ENCODE peak calls at places on chromosomes 5 and 9, in six cellular contexts. One of them, this sample, is unnamed.

GRCh38 chr5:56565693-56566092 is 249.7 kb upstream of the MAP3K1 start:
- DNase-seq in CD8-positive, alpha-beta T cell: no peak
- DNase-seq in lower leg skin: no peak
- DNase-seq in foreskin keratinocyte: no peak
- DNase-seq in adrenal gland: no peak
- DNase-seq in SK-N-SH: no peak
- DNase-seq in this sample: no peak

GRCh38 chr5:73272351-73272750 is 99.4 kb downstream of the TMEM174 start:
- DNase-seq in foreskin keratinocyte: no peak
- DNase-seq in CD8-positive, alpha-beta T cell: no peak
- DNase-seq in lower leg skin: no peak
- DNase-seq in SK-N-SH: no peak
- DNase-seq in adrenal gland: no peak
- DNase-seq in this sample: no peak

GRCh38 chr5:107483196-107483595 is 187.5 kb downstream of the EFNA5 start:
- DNase-seq in CD8-positive, alpha-beta T cell: no peak
- DNase-seq in SK-N-SH: no peak
- DNase-seq in foreskin keratinocyte: no peak
- DNase-seq in adrenal gland: no peak
- DNase-seq in lower leg skin: no peak
- DNase-seq in this sample: no peak

GRCh38 chr5:151029179-151029855 is 8.9 kb downstream of the GPX3 start:
- DNase-seq in SK-N-SH: no peak
- DNase-seq in foreskin keratinocyte: no peak
- DNase-seq in lower leg skin: no peak
- DNase-seq in adrenal gland: no peak
- DNase-seq in CD8-positive, alpha-beta T cell: no peak
- DNase-seq in this sample: no peak

GRCh38 chr9:108816037-108816436 is 39.7 kb downstream of the ACTL7B start:
- DNase-seq in lower leg skin: no peak
- DNase-seq in SK-N-SH: no peak
- DNase-seq in foreskin keratinocyte: no peak
- DNase-seq in CD8-positive, alpha-beta T cell: no peak
- DNase-seq in adrenal gland: peak
- DNase-seq in this sample: no peak

GRCh38 chr9:112820886-112821285 is 69.8 kb downstream of the SLC46A2 start:
- DNase-seq in SK-N-SH: no peak
- DNase-seq in CD8-positive, alpha-beta T cell: no peak
- DNase-seq in foreskin keratinocyte: peak
- DNase-seq in adrenal gland: no peak
- DNase-seq in lower leg skin: no peak
- DNase-seq in this sample: no peak

GRCh38 chr9:81390802-81391456 is 298.4 kb downstream of the TLE1 start:
- DNase-seq in foreskin keratinocyte: peak
- DNase-seq in SK-N-SH: no peak
- DNase-seq in CD8-positive, alpha-beta T cell: no peak
- DNase-seq in adrenal gland: no peak
- DNase-seq in lower leg skin: peak
- DNase-seq in this sample: no peak

GRCh38 chr9:121279841-121280388 is 12.0 kb downstream of the GSN start:
- DNase-seq in adrenal gland: no peak
- DNase-seq in foreskin keratinocyte: no peak
- DNase-seq in CD8-positive, alpha-beta T cell: no peak
- DNase-seq in SK-N-SH: no peak
- DNase-seq in lower leg skin: no peak
- DNase-seq in this sample: no peak

GRCh38 chr9:121651295-121652036 is at the start of gene DAB2IP:
- DNase-seq in SK-N-SH: peak
- DNase-seq in CD8-positive, alpha-beta T cell: no peak
- DNase-seq in foreskin keratinocyte: no peak
- DNase-seq in lower leg skin: no peak
- DNase-seq in adrenal gland: peak
- DNase-seq in this sample: no peak

GRCh38 chr9:130118841-130119520 is 53.2 kb upstream of the NCS1 start:
- DNase-seq in lower leg skin: no peak
- DNase-seq in SK-N-SH: peak
- DNase-seq in foreskin keratinocyte: peak
- DNase-seq in adrenal gland: no peak
- DNase-seq in CD8-positive, alpha-beta T cell: no peak
- DNase-seq in this sample: no peak

GRCh38 chr5:177194278-177194677 is 60.7 kb downstream of the NSD1 start:
- DNase-seq in adrenal gland: peak
- DNase-seq in foreskin keratinocyte: peak
- DNase-seq in lower leg skin: no peak
- DNase-seq in SK-N-SH: no peak
- DNase-seq in CD8-positive, alpha-beta T cell: no peak
- DNase-seq in this sample: peak

GRCh38 chr9:3401556-3401955 is 124.2 kb downstream of the RFX3 start:
- DNase-seq in lower leg skin: no peak
- DNase-seq in SK-N-SH: no peak
- DNase-seq in adrenal gland: no peak
- DNase-seq in foreskin keratinocyte: peak
- DNase-seq in CD8-positive, alpha-beta T cell: no peak
- DNase-seq in this sample: no peak

GRCh38 chr9:104240890-104241289 is 146.8 kb downstream of the SMC2 start:
- DNase-seq in foreskin keratinocyte: no peak
- DNase-seq in adrenal gland: no peak
- DNase-seq in lower leg skin: no peak
- DNase-seq in SK-N-SH: no peak
- DNase-seq in CD8-positive, alpha-beta T cell: no peak
- DNase-seq in this sample: no peak

GRCh38 chr5:54087436-54087835 is 222.9 kb downstream of the ARL15 start:
- DNase-seq in lower leg skin: no peak
- DNase-seq in CD8-positive, alpha-beta T cell: no peak
- DNase-seq in adrenal gland: no peak
- DNase-seq in foreskin keratinocyte: peak
- DNase-seq in SK-N-SH: no peak
- DNase-seq in this sample: no peak

GRCh38 chr5:36691993-36692392 is 85.6 kb downstream of the SLC1A3 start:
- DNase-seq in lower leg skin: peak
- DNase-seq in foreskin keratinocyte: no peak
- DNase-seq in adrenal gland: no peak
- DNase-seq in SK-N-SH: no peak
- DNase-seq in CD8-positive, alpha-beta T cell: no peak
- DNase-seq in this sample: no peak

GRCh38 chr9:125176632-125177031 is 13.0 kb downstream of the PPP6C start:
- DNase-seq in foreskin keratinocyte: no peak
- DNase-seq in SK-N-SH: peak
- DNase-seq in lower leg skin: no peak
- DNase-seq in adrenal gland: no peak
- DNase-seq in CD8-positive, alpha-beta T cell: no peak
- DNase-seq in this sample: no peak

GRCh38 chr9:70418822-70419545 is 4.5 kb upstream of the KLF9 start:
- DNase-seq in CD8-positive, alpha-beta T cell: peak
- DNase-seq in lower leg skin: peak
- DNase-seq in SK-N-SH: peak
- DNase-seq in adrenal gland: peak
- DNase-seq in foreskin keratinocyte: peak
- DNase-seq in this sample: peak

GRCh38 chr9:16708638-16709435 is 161.6 kb downstream of the BNC2 start:
- DNase-seq in foreskin keratinocyte: no peak
- DNase-seq in SK-N-SH: no peak
- DNase-seq in CD8-positive, alpha-beta T cell: no peak
- DNase-seq in lower leg skin: no peak
- DNase-seq in adrenal gland: no peak
- DNase-seq in this sample: no peak

GRCh38 chr5:55276771-55277170 is 30.7 kb downstream of the DHX29 start:
- DNase-seq in adrenal gland: no peak
- DNase-seq in foreskin keratinocyte: peak
- DNase-seq in CD8-positive, alpha-beta T cell: no peak
- DNase-seq in lower leg skin: no peak
- DNase-seq in SK-N-SH: no peak
- DNase-seq in this sample: no peak

GRCh38 chr9:135051316-135052038 is 36.0 kb upstream of the OLFM1 start:
- DNase-seq in foreskin keratinocyte: no peak
- DNase-seq in adrenal gland: no peak
- DNase-seq in CD8-positive, alpha-beta T cell: no peak
- DNase-seq in lower leg skin: no peak
- DNase-seq in SK-N-SH: no peak
- DNase-seq in this sample: no peak

GRCh38 chr9:137212520-137212919 is 7.0 kb downstream of the NDOR1 start:
- DNase-seq in CD8-positive, alpha-beta T cell: no peak
- DNase-seq in SK-N-SH: no peak
- DNase-seq in foreskin keratinocyte: no peak
- DNase-seq in lower leg skin: no peak
- DNase-seq in adrenal gland: no peak
- DNase-seq in this sample: no peak
- TF ChIP-seq CTCF in CD8-positive, alpha-beta T cell: no peak
- TF ChIP-seq CTCF in SK-N-SH: no peak
- TF ChIP-seq CTCF in foreskin keratinocyte: peak
- TF ChIP-seq CTCF in lower leg skin: no peak
- TF ChIP-seq CTCF in adrenal gland: no peak
- TF ChIP-seq CTCF in this sample: no peak

GRCh38 chr9:133048595-133048994 is 13.2 kb upstream of the CEL start:
- DNase-seq in lower leg skin: no peak
- DNase-seq in foreskin keratinocyte: no peak
- DNase-seq in SK-N-SH: peak
- DNase-seq in CD8-positive, alpha-beta T cell: no peak
- DNase-seq in adrenal gland: peak
- DNase-seq in this sample: no peak
- TF ChIP-seq CTCF in lower leg skin: no peak
- TF ChIP-seq CTCF in foreskin keratinocyte: peak
- TF ChIP-seq CTCF in SK-N-SH: peak
- TF ChIP-seq CTCF in CD8-positive, alpha-beta T cell: no peak
- TF ChIP-seq CTCF in adrenal gland: peak
- TF ChIP-seq CTCF in this sample: no peak

DNA sequence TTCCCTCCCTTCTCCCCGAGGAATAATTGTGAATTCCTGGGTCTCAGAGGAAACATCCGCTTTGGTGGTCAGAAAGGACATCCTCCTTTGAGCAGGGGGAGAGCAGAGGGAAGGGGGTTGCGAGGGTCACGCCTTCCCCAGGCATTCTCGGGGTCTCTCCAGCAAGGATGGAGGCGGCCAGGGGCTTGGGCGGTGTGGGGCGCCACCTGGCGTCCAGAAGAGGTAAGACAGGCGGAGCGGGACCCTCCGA is 129.1 kb downstream of the KCNIP1 start:
- DNase-seq in CD8-positive, alpha-beta T cell: peak
- DNase-seq in SK-N-SH: peak
- DNase-seq in foreskin keratinocyte: no peak
- DNase-seq in lower leg skin: no peak
- DNase-seq in adrenal gland: no peak
- DNase-seq in this sample: peak
- TF ChIP-seq CTCF in CD8-positive, alpha-beta T cell: peak
- TF ChIP-seq CTCF in SK-N-SH: peak
- TF ChIP-seq CTCF in foreskin keratinocyte: peak
- TF ChIP-seq CTCF in lower leg skin: peak
- TF ChIP-seq CTCF in adrenal gland: peak
- TF ChIP-seq CTCF in this sample: peak

GRCh38 chr5:172946146-172946545 is 13.1 kb upstream of the RPL26L1 start:
- DNase-seq in lower leg skin: no peak
- DNase-seq in adrenal gland: no peak
- DNase-seq in CD8-positive, alpha-beta T cell: no peak
- DNase-seq in SK-N-SH: no peak
- DNase-seq in foreskin keratinocyte: no peak
- DNase-seq in this sample: no peak
- TF ChIP-seq CTCF in lower leg skin: no peak
- TF ChIP-seq CTCF in adrenal gland: no peak
- TF ChIP-seq CTCF in CD8-positive, alpha-beta T cell: no peak
- TF ChIP-seq CTCF in SK-N-SH: no peak
- TF ChIP-seq CTCF in foreskin keratinocyte: no peak
- TF ChIP-seq CTCF in this sample: no peak

GRCh38 chr5:31401691-31402090 is 130.2 kb downstream of the DROSHA start:
- DNase-seq in CD8-positive, alpha-beta T cell: no peak
- DNase-seq in lower leg skin: no peak
- DNase-seq in SK-N-SH: no peak
- DNase-seq in foreskin keratinocyte: no peak
- DNase-seq in adrenal gland: no peak
- DNase-seq in this sample: no peak

GRCh38 chr5:31392061-31392460 is 139.8 kb downstream of the DROSHA start:
- DNase-seq in foreskin keratinocyte: no peak
- DNase-seq in adrenal gland: no peak
- DNase-seq in lower leg skin: no peak
- DNase-seq in CD8-positive, alpha-beta T cell: no peak
- DNase-seq in SK-N-SH: no peak
- DNase-seq in this sample: no peak

GRCh38 chr5:31396611-31397295 is 135.1 kb downstream of the DROSHA start:
- DNase-seq in SK-N-SH: no peak
- DNase-seq in adrenal gland: no peak
- DNase-seq in foreskin keratinocyte: no peak
- DNase-seq in CD8-positive, alpha-beta T cell: no peak
- DNase-seq in lower leg skin: no peak
- DNase-seq in this sample: no peak

GRCh38 chr5:31393126-31393525 is 138.8 kb downstream of the DROSHA start:
- DNase-seq in foreskin keratinocyte: no peak
- DNase-seq in CD8-positive, alpha-beta T cell: no peak
- DNase-seq in adrenal gland: no peak
- DNase-seq in SK-N-SH: no peak
- DNase-seq in lower leg skin: no peak
- DNase-seq in this sample: no peak

DNA sequence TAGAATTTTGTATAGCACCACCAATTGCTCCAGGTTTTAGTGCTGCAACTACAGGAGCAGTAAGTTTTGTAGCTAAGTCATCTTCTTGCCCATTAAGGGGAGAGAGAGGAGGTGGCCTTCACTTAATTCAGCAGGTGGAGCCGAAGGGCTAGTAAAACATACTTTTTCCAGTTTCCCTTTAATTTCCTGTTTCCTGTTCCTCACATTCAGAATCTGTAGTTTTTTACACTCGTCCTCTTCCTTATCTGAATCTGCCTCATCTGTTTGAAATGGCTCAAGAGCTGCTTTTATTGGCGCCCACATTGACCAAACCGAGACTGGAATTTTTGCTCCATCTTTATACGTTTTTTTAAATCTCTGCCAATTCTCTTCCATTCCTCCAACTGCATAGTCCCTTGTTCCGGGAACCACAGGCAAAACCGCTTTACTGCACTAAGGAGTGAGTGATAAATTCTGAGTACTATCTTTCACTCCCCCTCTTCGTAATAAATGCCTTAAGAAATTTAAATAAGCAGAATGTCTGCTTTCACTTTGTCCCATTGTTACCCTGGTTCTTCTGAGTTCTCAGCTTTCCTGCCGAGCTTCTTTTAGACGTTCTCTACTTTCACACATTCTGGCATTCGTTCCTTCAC is 133.9 kb downstream of the DROSHA start:
- DNase-seq in lower leg skin: no peak
- DNase-seq in CD8-positive, alpha-beta T cell: no peak
- DNase-seq in adrenal gland: no peak
- DNase-seq in SK-N-SH: no peak
- DNase-seq in foreskin keratinocyte: no peak
- DNase-seq in this sample: no peak
- TF ChIP-seq CTCF in lower leg skin: no peak
- TF ChIP-seq CTCF in CD8-positive, alpha-beta T cell: no peak
- TF ChIP-seq CTCF in adrenal gland: no peak
- TF ChIP-seq CTCF in SK-N-SH: no peak
- TF ChIP-seq CTCF in foreskin keratinocyte: peak
- TF ChIP-seq CTCF in this sample: no peak

GRCh38 chr9:131366745-131367401 is 27.0 kb upstream of the PRRC2B start:
- DNase-seq in SK-N-SH: peak
- DNase-seq in foreskin keratinocyte: peak
- DNase-seq in lower leg skin: no peak
- DNase-seq in CD8-positive, alpha-beta T cell: no peak
- DNase-seq in adrenal gland: peak
- DNase-seq in this sample: no peak
- TF ChIP-seq CTCF in SK-N-SH: peak
- TF ChIP-seq CTCF in foreskin keratinocyte: peak
- TF ChIP-seq CTCF in lower leg skin: no peak
- TF ChIP-seq CTCF in CD8-positive, alpha-beta T cell: no peak
- TF ChIP-seq CTCF in adrenal gland: no peak
- TF ChIP-seq CTCF in this sample: peak

This sample was measured in thoracic aorta.